ENCODE peak calls at places on chromosomes 11 and 22, in four cellular contexts. Y is A549, E is HepG2, K is H1. X is an unnamed sample.
A peak's percentile ranks its signal among the peaks of the same experiment; 100 is the strongest.

GRCh38 chr11:2583605-2583958 is 116.2 kb downstream of the KCNQ1OT1 start:
- DNase-seq in Y (no peak), E (no peak), K (no peak), X (no peak)

GRCh38 chr11:3189193-3189843 is 24.2 kb upstream of the OSBPL5 start:
- DNase-seq in K (peak; percentile 53), E (no peak), Y (no peak), X (no peak)

GRCh38 chr11:116426761-116427160 is 346.0 kb downstream of the BUD13 start:
- DNase-seq in E (no peak), Y (no peak), K (no peak), X (no peak)

GRCh38 chr11:101497292-101497691 is 86.5 kb downstream of the TRPC6 start:
- DNase-seq in K (no peak), Y (no peak), E (no peak), X (no peak)

GRCh38 chr11:76635991-76636520 is 34.5 kb downstream of the LRRC32 start:
- DNase-seq in E (no peak), Y (no peak), K (no peak), X (no peak)

GRCh38 chr11:68979931-68980775 is 633 bp downstream of the MRGPRD start:
- DNase-seq in K (no peak), E (no peak), Y (no peak), X (no peak)

GRCh38 chr11:77039491-77040400 is 5.5 kb downstream of the B3GNT6 start:
- DNase-seq in K (no peak), E (no peak), Y (no peak), X (peak; percentile 53)

GRCh38 chr11:129620705-129621104 is 194.9 kb upstream of the TMEM45B start:
- DNase-seq in Y (no peak), E (no peak), K (no peak), X (no peak)

GRCh38 chr11:47775240-47775869 is 8.2 kb upstream of the FNBP4 start:
- DNase-seq in Y (no peak), E (no peak), K (no peak), X (no peak)

GRCh38 chr11:134388590-134388989 is 23.5 kb downstream of the B3GAT1 start:
- DNase-seq in K (no peak), E (no peak), Y (no peak), X (no peak)

GRCh38 chr22:18968011-18968749 is 32.1 kb upstream of the PRODH start:
- DNase-seq in Y (no peak), K (no peak), E (no peak), X (no peak)

GRCh38 chr22:49972163-49973017 is 11.8 kb downstream of the PIM3 start:
- DNase-seq in K (no peak), Y (no peak), E (no peak), X (no peak)

GRCh38 chr22:36411589-36412258 is 24.0 kb upstream of the MYH9 start:
- DNase-seq in Y (no peak), K (no peak), E (peak; percentile 80), X (no peak)

GRCh38 chr11:128472128-128473110 is 114.9 kb downstream of the ETS1 start:
- DNase-seq in Y (no peak), E (peak; percentile 35), K (no peak), X (peak; percentile 45)

GRCh38 chr11:132721526-132721925 is 810.8 kb downstream of the OPCML start:
- DNase-seq in Y (no peak), K (no peak), E (no peak), X (no peak)

GRCh38 chr22:37303821-37304274 is 21.5 kb downstream of the CYTH4 start:
- DNase-seq in Y (peak; percentile 67), K (no peak), E (peak; percentile 32), X (peak; percentile 78)

GRCh38 chr11:38323961-38324761 is 1726.1 kb upstream of the RAG2 start:
- DNase-seq in Y (no peak), K (no peak), E (no peak), X (no peak)

GRCh38 chr11:112382561-112382960 is 121.9 kb upstream of the PLET1 start:
- DNase-seq in E (no peak), K (no peak), Y (no peak), X (no peak)

GRCh38 chr11:129861702-129862107 is 33.7 kb downstream of the NFRKB start:
- DNase-seq in K (peak; percentile 51), E (peak; percentile 93), Y (peak; percentile 89), X (peak; percentile 89)

GRCh38 chr22:35687461-35687860 is 30.2 kb upstream of the APOL5 start:
- DNase-seq in E (no peak), K (no peak), Y (no peak), X (no peak)

GRCh38 chr22:49566141-49566541 is 261.5 kb downstream of the BRD1 start:
- DNase-seq in E (no peak), K (no peak), Y (no peak), X (no peak)

GRCh38 chr11:119057000-119057769 is at the start of gene HYOU1:
- DNase-seq in K (peak; percentile 87), E (peak; percentile 93), Y (peak; percentile 94), X (peak; percentile 96)

GRCh38 chr22:50739279-50739691 is 1.3 kb downstream of the ACR start:
- DNase-seq in K (no peak), E (no peak), Y (no peak), X (no peak)

GRCh38 chr11:16897460-16898061 is 116.7 kb downstream of the PLEKHA7 start:
- DNase-seq in Y (no peak), E (no peak), K (peak; percentile 67), X (peak; percentile 51)

GRCh38 chr11:67662806-67663514 is 11.5 kb downstream of the ALDH3B2 start:
- DNase-seq in Y (no peak), E (no peak), K (no peak), X (no peak)

GRCh38 chr22:50696251-50696798 is 23.7 kb downstream of the SHANK3 start:
- DNase-seq in E (no peak), Y (no peak), K (no peak), X (no peak)

GRCh38 chr11:95283653-95284052 is 52.7 kb upstream of the SESN3 start:
- DNase-seq in K (no peak), E (no peak), Y (no peak), X (no peak)

GRCh38 chr11:5368502-5369043 is 15.0 kb upstream of the OR51M1 start:
- DNase-seq in Y (no peak), K (no peak), E (no peak), X (no peak)

GRCh38 chr11:120820040-120820439 is 203.9 kb upstream of the TBCEL start:
- DNase-seq in Y (no peak), E (no peak), K (no peak), X (no peak)

GRCh38 chr11:17483505-17483904 is 6.9 kb upstream of the ABCC8 start:
- DNase-seq in K (no peak), Y (no peak), E (no peak), X (no peak)

GRCh38 chr22:44735518-44736428 is 16.6 kb upstream of the ARHGAP8 start:
- DNase-seq in K (peak; percentile 49), Y (peak; percentile 56), E (peak; percentile 44), X (peak; percentile 36)

GRCh38 chr11:10490032-10490397 is 35.0 kb downstream of the AMPD3 start:
- DNase-seq in Y (no peak), E (no peak), K (no peak), X (no peak)

GRCh38 chr11:32224580-32224979 is 133.7 kb downstream of the RCN1 start:
- DNase-seq in E (no peak), Y (no peak), K (no peak), X (no peak)

GRCh38 chr11:32229566-32230240 is 138.8 kb downstream of the RCN1 start:
- DNase-seq in K (no peak), Y (no peak), E (no peak), X (no peak)

GRCh38 chr11:32221476-32222032 is 130.7 kb downstream of the RCN1 start:
- DNase-seq in E (no peak), K (no peak), Y (no peak), X (no peak)

GRCh38 chr11:32225491-32226285 is 134.8 kb downstream of the RCN1 start:
- DNase-seq in Y (no peak), K (no peak), E (no peak), X (no peak)
- H3K4me3 ChIP-seq in Y (no peak overlapping the region), K (no peak overlapping the region), E (no peak overlapping the region), X (no peak overlapping the region)

GRCh38 chr22:30948930-30949342 is 19.6 kb downstream of the MORC2 start:
- DNase-seq in Y (peak; percentile 8), E (no peak), K (no peak), X (no peak)

GRCh38 chr22:30945653-30946052 is 22.9 kb downstream of the MORC2 start:
- DNase-seq in Y (no peak), E (no peak), K (no peak), X (no peak)

GRCh38 chr22:30947821-30948454 is 20.6 kb downstream of the MORC2 start:
- DNase-seq in K (no peak), E (peak; percentile 26), Y (peak; percentile 46), X (peak; percentile 63)

GRCh38 chr22:30946354-30946753 is 22.2 kb downstream of the MORC2 start:
- DNase-seq in Y (no peak), E (no peak), K (no peak), X (no peak)

GRCh38 chr22:30947163-30947820 is 21.3 kb downstream of the MORC2 start:
- DNase-seq in E (no peak), Y (no peak), K (no peak), X (peak; percentile 12)
- TF ChIP-seq JUN in E (no peak), Y (no peak), K (no peak), X (no peak)

DNA sequence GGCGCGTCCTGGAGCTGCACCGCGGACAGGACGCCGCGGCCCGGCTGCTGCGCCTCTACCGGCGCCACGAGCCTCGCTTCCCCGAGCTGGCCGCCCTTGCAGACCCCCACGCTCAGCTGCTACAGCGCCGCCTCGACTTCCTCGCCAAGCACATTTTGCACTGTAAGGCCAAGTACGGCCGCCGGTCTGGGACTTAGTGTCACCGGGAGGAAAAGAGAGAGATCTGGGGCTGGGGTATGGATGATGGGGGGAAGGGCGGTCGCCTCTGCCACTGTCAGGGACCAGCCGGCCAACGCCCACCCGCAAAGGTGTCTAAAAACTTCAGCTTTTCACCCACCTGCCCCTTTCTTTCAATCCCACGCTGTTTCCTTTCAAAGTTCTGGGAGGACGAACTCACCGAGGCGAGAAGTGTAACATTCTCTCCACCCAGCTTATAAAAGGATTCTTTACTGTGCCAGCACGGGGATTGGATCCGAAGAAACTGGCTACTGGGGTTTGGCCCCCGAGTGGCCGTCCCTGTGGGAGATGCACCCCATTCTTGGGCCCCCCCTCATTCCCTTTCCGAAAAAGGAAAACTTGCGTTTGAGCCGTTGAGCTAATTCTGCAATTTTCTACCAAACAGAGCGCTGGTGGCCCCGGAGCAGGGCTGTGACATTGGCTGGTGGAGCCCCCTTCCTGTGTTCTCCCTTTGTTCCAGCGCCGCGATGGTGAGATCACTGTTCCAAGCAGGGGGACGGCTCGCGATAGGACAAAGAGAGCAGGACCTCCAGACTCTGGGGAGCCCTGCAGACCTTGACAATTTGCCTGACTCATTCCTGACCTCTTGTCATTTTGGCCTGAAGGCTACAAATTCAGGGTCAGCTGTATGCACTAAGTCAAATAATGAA is 1.7 kb downstream of the FJX1 start:
- DNase-seq in E (peak; percentile 38), Y (peak; percentile 18), K (no peak), X (peak; percentile 43)
- H3K4me1 ChIP-seq in E (peaks cover 7% of the 10 kb centered on the region), Y (peaks cover 43% of the 10 kb centered on the region), K (peaks cover 3% of the 10 kb centered on the region), X (peaks cover 49% of the 10 kb centered on the region)

GRCh38 chr11:103872748-103873147 is 163.7 kb upstream of the DDI1 start:
- DNase-seq in K (no peak), E (no peak), Y (peak; percentile 3), X (no peak)

GRCh38 chr11:103878646-103879045 is 157.8 kb upstream of the DDI1 start:
- DNase-seq in Y (no peak), E (no peak), K (no peak), X (no peak)

GRCh38 chr11:103871923-103872551 is 164.4 kb upstream of the DDI1 start:
- DNase-seq in K (no peak), E (no peak), Y (no peak), X (no peak)

GRCh38 chr11:103877221-103877620 is 159.2 kb upstream of the DDI1 start:
- DNase-seq in Y (peak; percentile 17), E (no peak), K (no peak), X (peak; percentile 41)

GRCh38 chr11:103875855-103876510 is 160.5 kb upstream of the DDI1 start:
- DNase-seq in K (no peak), E (no peak), Y (no peak), X (no peak)
- H3K4me3 ChIP-seq in K (no peak overlapping the region), E (no peak overlapping the region), Y (no peak overlapping the region), X (no peak overlapping the region)

X was measured in endothelial cell of umbilical vein.